ENCODE peak calls at places on chromosome 2, in five cellular contexts. One of them, this sample, is unnamed. For H3K36me3, the result is how much of the 10 kb centered on the place peaks cover.

GRCh38 chr2:208657468-208657867 is 250.9 kb downstream of the PTH2R start:
- DNase-seq in colonic mucosa: no peak
- DNase-seq in CD8-positive, alpha-beta T cell: no peak
- DNase-seq in K562: no peak
- DNase-seq in ovary: no peak
- DNase-seq in this sample: no peak

GRCh38 chr2:179927041-179927440 is 65.6 kb upstream of the ZNF385B start:
- DNase-seq in K562: no peak
- DNase-seq in ovary: no peak
- DNase-seq in CD8-positive, alpha-beta T cell: no peak
- DNase-seq in colonic mucosa: no peak
- DNase-seq in this sample: no peak

GRCh38 chr2:219688560-219689445 is 61.4 kb downstream of the SLC4A3 start:
- DNase-seq in CD8-positive, alpha-beta T cell: no peak
- DNase-seq in K562: no peak
- DNase-seq in ovary: no peak
- DNase-seq in colonic mucosa: no peak
- DNase-seq in this sample: no peak

GRCh38 chr2:183248866-183249567 is 124.8 kb downstream of the NUP35 start:
- DNase-seq in CD8-positive, alpha-beta T cell: no peak
- DNase-seq in ovary: no peak
- DNase-seq in K562: peak
- DNase-seq in colonic mucosa: no peak
- DNase-seq in this sample: no peak

GRCh38 chr2:61419570-61419969 is 51.3 kb downstream of the USP34 start:
- DNase-seq in colonic mucosa: no peak
- DNase-seq in K562: no peak
- DNase-seq in CD8-positive, alpha-beta T cell: no peak
- DNase-seq in ovary: no peak
- DNase-seq in this sample: no peak

GRCh38 chr2:230891108-230891507 is 26.4 kb downstream of the ITM2C start:
- DNase-seq in K562: no peak
- DNase-seq in ovary: no peak
- DNase-seq in CD8-positive, alpha-beta T cell: no peak
- DNase-seq in colonic mucosa: no peak
- DNase-seq in this sample: no peak

GRCh38 chr2:237178396-237178795 is 92.7 kb downstream of the COPS8 start:
- DNase-seq in CD8-positive, alpha-beta T cell: no peak
- DNase-seq in K562: no peak
- DNase-seq in ovary: no peak
- DNase-seq in colonic mucosa: no peak
- DNase-seq in this sample: peak

GRCh38 chr2:176174850-176175728 is 13.4 kb upstream of the HOXD1 start:
- DNase-seq in CD8-positive, alpha-beta T cell: no peak
- DNase-seq in ovary: peak
- DNase-seq in K562: peak
- DNase-seq in colonic mucosa: peak
- DNase-seq in this sample: peak

GRCh38 chr2:1748176-1748740 is 3.9 kb upstream of the PXDN start:
- DNase-seq in ovary: no peak
- DNase-seq in colonic mucosa: peak
- DNase-seq in K562: no peak
- DNase-seq in CD8-positive, alpha-beta T cell: no peak
- DNase-seq in this sample: no peak

GRCh38 chr2:41710944-41711343 is 336.9 kb upstream of the PKDCC start:
- DNase-seq in K562: no peak
- DNase-seq in ovary: no peak
- DNase-seq in colonic mucosa: no peak
- DNase-seq in CD8-positive, alpha-beta T cell: no peak
- DNase-seq in this sample: no peak

GRCh38 chr2:40360652-40361051 is 91.2 kb downstream of the SLC8A1 start:
- DNase-seq in K562: no peak
- DNase-seq in CD8-positive, alpha-beta T cell: no peak
- DNase-seq in colonic mucosa: no peak
- DNase-seq in ovary: no peak
- DNase-seq in this sample: no peak

GRCh38 chr2:207825958-207826330 is 56.2 kb upstream of the FZD5 start:
- DNase-seq in CD8-positive, alpha-beta T cell: no peak
- DNase-seq in colonic mucosa: no peak
- DNase-seq in K562: no peak
- DNase-seq in ovary: no peak
- DNase-seq in this sample: no peak

GRCh38 chr2:120820263-120820884 is 84.7 kb downstream of the GLI2 start:
- DNase-seq in CD8-positive, alpha-beta T cell: no peak
- DNase-seq in K562: no peak
- DNase-seq in ovary: peak
- DNase-seq in colonic mucosa: no peak
- DNase-seq in this sample: peak

GRCh38 chr2:170118641-170119040 is 59.3 kb upstream of the MYO3B start:
- DNase-seq in colonic mucosa: no peak
- DNase-seq in K562: no peak
- DNase-seq in CD8-positive, alpha-beta T cell: no peak
- DNase-seq in ovary: no peak
- DNase-seq in this sample: no peak

GRCh38 chr2:234241656-234242445 is 191.3 kb downstream of the SPP2 start:
- DNase-seq in CD8-positive, alpha-beta T cell: no peak
- DNase-seq in colonic mucosa: no peak
- DNase-seq in K562: no peak
- DNase-seq in ovary: no peak
- DNase-seq in this sample: no peak

GRCh38 chr2:241804326-241805276 is 4.4 kb upstream of the NEU4 start:
- DNase-seq in K562: peak
- DNase-seq in colonic mucosa: peak
- DNase-seq in ovary: no peak
- DNase-seq in CD8-positive, alpha-beta T cell: no peak
- DNase-seq in this sample: peak

GRCh38 chr2:179272406-179273192 is 8.0 kb upstream of the SESTD1 start:
- DNase-seq in ovary: no peak
- DNase-seq in colonic mucosa: no peak
- DNase-seq in CD8-positive, alpha-beta T cell: no peak
- DNase-seq in K562: no peak
- DNase-seq in this sample: peak

GRCh38 chr2:10236571-10237391 is 65.9 kb upstream of the HPCAL1 start:
- DNase-seq in ovary: no peak
- DNase-seq in colonic mucosa: no peak
- DNase-seq in K562: no peak
- DNase-seq in CD8-positive, alpha-beta T cell: no peak
- DNase-seq in this sample: no peak

GRCh38 chr2:61759718-61760117 is 94.1 kb downstream of the FAM161A start:
- DNase-seq in colonic mucosa: no peak
- DNase-seq in CD8-positive, alpha-beta T cell: no peak
- DNase-seq in K562: no peak
- DNase-seq in ovary: no peak
- DNase-seq in this sample: no peak

GRCh38 chr2:191866195-191866594 is 19.3 kb upstream of the CAVIN2 start:
- DNase-seq in colonic mucosa: no peak
- DNase-seq in K562: no peak
- DNase-seq in ovary: no peak
- DNase-seq in CD8-positive, alpha-beta T cell: no peak
- DNase-seq in this sample: no peak

GRCh38 chr2:239376942-239377531 is 23.8 kb downstream of the HDAC4 start:
- DNase-seq in K562: no peak
- DNase-seq in colonic mucosa: no peak
- DNase-seq in ovary: no peak
- DNase-seq in CD8-positive, alpha-beta T cell: no peak
- DNase-seq in this sample: no peak

GRCh38 chr2:35891936-35892335 is 463.6 kb upstream of the CRIM1 start:
- DNase-seq in CD8-positive, alpha-beta T cell: no peak
- DNase-seq in K562: no peak
- DNase-seq in colonic mucosa: no peak
- DNase-seq in ovary: no peak
- DNase-seq in this sample: no peak

GRCh38 chr2:35891528-35891927 is 464.1 kb upstream of the CRIM1 start:
- DNase-seq in colonic mucosa: no peak
- DNase-seq in ovary: no peak
- DNase-seq in CD8-positive, alpha-beta T cell: no peak
- DNase-seq in K562: no peak
- DNase-seq in this sample: no peak
- H3K4me3 ChIP-seq in colonic mucosa: no peak
- H3K4me3 ChIP-seq in ovary: no peak
- H3K4me3 ChIP-seq in CD8-positive, alpha-beta T cell: no peak
- H3K4me3 ChIP-seq in K562: no peak
- H3K4me3 ChIP-seq in this sample: no peak

GRCh38 chr2:218069606-218070300 is 700 bp downstream of the RUFY4 start:
- DNase-seq in K562: no peak
- DNase-seq in colonic mucosa: no peak
- DNase-seq in ovary: no peak
- DNase-seq in CD8-positive, alpha-beta T cell: no peak
- DNase-seq in this sample: no peak

GRCh38 chr2:218072478-218073024 is 3.5 kb downstream of the RUFY4 start:
- DNase-seq in CD8-positive, alpha-beta T cell: no peak
- DNase-seq in K562: no peak
- DNase-seq in ovary: no peak
- DNase-seq in colonic mucosa: no peak
- DNase-seq in this sample: no peak

GRCh38 chr2:218070587-218070986 is 1.5 kb downstream of the RUFY4 start:
- DNase-seq in CD8-positive, alpha-beta T cell: no peak
- DNase-seq in ovary: no peak
- DNase-seq in K562: no peak
- DNase-seq in colonic mucosa: no peak
- DNase-seq in this sample: no peak

GRCh38 chr2:218072002-218072401 is 2.9 kb downstream of the RUFY4 start:
- DNase-seq in K562: no peak
- DNase-seq in CD8-positive, alpha-beta T cell: no peak
- DNase-seq in colonic mucosa: no peak
- DNase-seq in ovary: no peak
- DNase-seq in this sample: no peak

GRCh38 chr2:218071218-218071937 is 2.3 kb downstream of the RUFY4 start:
- DNase-seq in K562: no peak
- DNase-seq in ovary: no peak
- DNase-seq in colonic mucosa: no peak
- DNase-seq in CD8-positive, alpha-beta T cell: no peak
- DNase-seq in this sample: no peak
- H3K36me3 ChIP-seq in K562: under half
- H3K36me3 ChIP-seq in ovary: under half
- H3K36me3 ChIP-seq in colonic mucosa: under half
- H3K36me3 ChIP-seq in CD8-positive, alpha-beta T cell: under half
- H3K36me3 ChIP-seq in this sample: under half

GRCh38 chr2:95018861-95019550 is 6.5 kb upstream of the MAL start:
- DNase-seq in ovary: no peak
- DNase-seq in K562: no peak
- DNase-seq in CD8-positive, alpha-beta T cell: no peak
- DNase-seq in colonic mucosa: no peak
- DNase-seq in this sample: no peak

GRCh38 chr2:95021847-95022246 is 3.7 kb upstream of the MAL start:
- DNase-seq in K562: no peak
- DNase-seq in ovary: no peak
- DNase-seq in colonic mucosa: no peak
- DNase-seq in CD8-positive, alpha-beta T cell: no peak
- DNase-seq in this sample: no peak

GRCh38 chr2:95019572-95019971 is 5.9 kb upstream of the MAL start:
- DNase-seq in CD8-positive, alpha-beta T cell: no peak
- DNase-seq in ovary: no peak
- DNase-seq in K562: no peak
- DNase-seq in colonic mucosa: no peak
- DNase-seq in this sample: no peak

GRCh38 chr2:95021015-95021399 is 4.5 kb upstream of the MAL start:
- DNase-seq in colonic mucosa: no peak
- DNase-seq in CD8-positive, alpha-beta T cell: no peak
- DNase-seq in K562: no peak
- DNase-seq in ovary: no peak
- DNase-seq in this sample: no peak

GRCh38 chr2:95020275-95021014 is 5.1 kb upstream of the MAL start:
- DNase-seq in K562: no peak
- DNase-seq in colonic mucosa: no peak
- DNase-seq in CD8-positive, alpha-beta T cell: no peak
- DNase-seq in ovary: no peak
- DNase-seq in this sample: no peak
- H3K4me3 ChIP-seq in K562: no peak
- H3K4me3 ChIP-seq in colonic mucosa: no peak
- H3K4me3 ChIP-seq in CD8-positive, alpha-beta T cell: no peak
- H3K4me3 ChIP-seq in ovary: no peak
- H3K4me3 ChIP-seq in this sample: no peak

GRCh38 chr2:14408695-14409094 is 223.8 kb upstream of the LRATD1 start:
- DNase-seq in K562: no peak
- DNase-seq in colonic mucosa: no peak
- DNase-seq in CD8-positive, alpha-beta T cell: no peak
- DNase-seq in ovary: no peak
- DNase-seq in this sample: no peak
- H3K36me3 ChIP-seq in K562: under half
- H3K36me3 ChIP-seq in colonic mucosa: under half
- H3K36me3 ChIP-seq in CD8-positive, alpha-beta T cell: under half
- H3K36me3 ChIP-seq in ovary: under half
- H3K36me3 ChIP-seq in this sample: under half

GRCh38 chr2:151880586-151880985 is 52.4 kb upstream of the ARL5A start:
- DNase-seq in K562: no peak
- DNase-seq in colonic mucosa: no peak
- DNase-seq in CD8-positive, alpha-beta T cell: no peak
- DNase-seq in ovary: no peak
- DNase-seq in this sample: no peak
- H3K4me3 ChIP-seq in K562: no peak
- H3K4me3 ChIP-seq in colonic mucosa: no peak
- H3K4me3 ChIP-seq in CD8-positive, alpha-beta T cell: no peak
- H3K4me3 ChIP-seq in ovary: no peak
- H3K4me3 ChIP-seq in this sample: no peak